ENCODE peak calls at places on chromosomes 11 and 22, in ten cellular contexts. S, R, V, Y, U, J, D, X, G and K are unnamed samples. For H3K9me3, the result is how much of the 10 kb centered on the place peaks cover.

GRCh38 chr22:37254206-37254866 is 10.3 kb upstream of the RAC2 start:
- DNase-seq in G (peak), R (no peak), V (peak), S (no peak), J (no peak), D (no peak), U (no peak), X (no peak), Y (no peak), K (no peak)

GRCh38 chr11:1834791-1835670 is at the start of gene SYT8:
- DNase-seq in S (peak), D (no peak), J (peak), V (no peak), X (no peak), R (no peak), Y (peak), G (no peak), U (no peak), K (no peak)

GRCh38 chr11:85805387-85805786 is 5.6 kb downstream of the SYTL2 start:
- DNase-seq in X (no peak), J (no peak), R (no peak), Y (no peak), D (no peak), U (no peak), S (no peak), V (no peak), G (no peak), K (no peak)

GRCh38 chr11:114832532-114833125 is 154.3 kb downstream of the NXPE2 start:
- DNase-seq in G (no peak), U (no peak), J (no peak), V (peak), D (no peak), Y (no peak), S (no peak), R (no peak), X (no peak), K (no peak)

GRCh38 chr11:86047275-86047991 is 21.5 kb downstream of the PICALM start:
- DNase-seq in U (no peak), S (no peak), D (no peak), J (no peak), V (peak), X (no peak), G (no peak), Y (no peak), R (no peak), K (no peak)

GRCh38 chr11:126231725-126232459 is 20.3 kb downstream of the FAM118B start:
- DNase-seq in V (no peak), U (no peak), X (no peak), G (no peak), Y (no peak), S (no peak), R (no peak), D (no peak), J (no peak), K (no peak)

GRCh38 chr11:129377739-129378138 is 2.1 kb downstream of the BARX2 start:
- DNase-seq in S (no peak), D (no peak), J (no peak), V (no peak), U (no peak), R (no peak), G (no peak), Y (no peak), X (no peak), K (no peak)

GRCh38 chr11:907668-908067 is 2.9 kb downstream of the CHID1 start:
- DNase-seq in U (no peak), D (peak), X (no peak), R (no peak), Y (no peak), V (no peak), J (no peak), G (no peak), S (no peak), K (no peak)

GRCh38 chr22:24432059-24432853 is 4.9 kb downstream of the ADORA2A start:
- DNase-seq in S (peak), Y (peak), R (peak), G (no peak), U (peak), V (no peak), D (no peak), X (peak), J (peak), K (peak)

GRCh38 chr22:47324435-47324990 is 562.1 kb downstream of the TBC1D22A start:
- DNase-seq in D (no peak), J (no peak), S (no peak), G (no peak), U (no peak), Y (no peak), R (no peak), V (peak), X (no peak), K (no peak)

GRCh38 chr22:47327241-47327640 is 564.8 kb downstream of the TBC1D22A start:
- DNase-seq in V (no peak), Y (no peak), U (no peak), J (no peak), R (no peak), X (no peak), S (no peak), G (no peak), D (no peak), K (no peak)

GRCh38 chr22:47323518-47323917 is 561.1 kb downstream of the TBC1D22A start:
- DNase-seq in D (no peak), X (no peak), U (no peak), R (no peak), J (no peak), G (no peak), S (no peak), Y (no peak), V (no peak), K (no peak)

GRCh38 chr22:47322854-47323253 is 560.4 kb downstream of the TBC1D22A start:
- DNase-seq in V (peak), D (no peak), J (no peak), U (no peak), X (no peak), Y (no peak), S (no peak), G (no peak), R (no peak), K (no peak)

DNA sequence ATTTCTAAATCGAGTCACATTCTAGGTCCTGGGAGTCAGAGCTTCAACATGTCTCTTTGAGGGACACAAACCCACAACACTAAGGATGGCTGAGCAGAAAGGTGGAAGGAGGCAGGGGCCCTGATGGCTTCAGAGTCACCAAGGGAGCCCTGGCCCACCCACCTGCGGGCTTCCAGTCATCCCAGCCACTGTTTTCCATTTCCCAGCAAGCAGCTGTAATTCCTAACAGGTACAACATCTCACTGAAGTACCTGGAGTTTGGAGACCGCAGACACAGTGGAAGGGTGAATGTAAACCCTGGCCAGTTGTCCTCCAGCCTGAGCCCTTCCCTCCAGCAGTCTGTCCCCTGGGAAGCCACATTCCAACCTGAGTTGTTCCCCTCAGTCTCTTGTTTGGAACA is 562.8 kb downstream of the TBC1D22A start:
- DNase-seq in S (no peak), U (no peak), Y (no peak), V (no peak), G (no peak), R (no peak), D (no peak), X (no peak), J (no peak), K (no peak)
- H3K9me3 ChIP-seq in S (under half), U (under half), Y (under half), V (under half), G (under half), R (under half), D (under half), X (under half), J (under half), K (under half)

DNA sequence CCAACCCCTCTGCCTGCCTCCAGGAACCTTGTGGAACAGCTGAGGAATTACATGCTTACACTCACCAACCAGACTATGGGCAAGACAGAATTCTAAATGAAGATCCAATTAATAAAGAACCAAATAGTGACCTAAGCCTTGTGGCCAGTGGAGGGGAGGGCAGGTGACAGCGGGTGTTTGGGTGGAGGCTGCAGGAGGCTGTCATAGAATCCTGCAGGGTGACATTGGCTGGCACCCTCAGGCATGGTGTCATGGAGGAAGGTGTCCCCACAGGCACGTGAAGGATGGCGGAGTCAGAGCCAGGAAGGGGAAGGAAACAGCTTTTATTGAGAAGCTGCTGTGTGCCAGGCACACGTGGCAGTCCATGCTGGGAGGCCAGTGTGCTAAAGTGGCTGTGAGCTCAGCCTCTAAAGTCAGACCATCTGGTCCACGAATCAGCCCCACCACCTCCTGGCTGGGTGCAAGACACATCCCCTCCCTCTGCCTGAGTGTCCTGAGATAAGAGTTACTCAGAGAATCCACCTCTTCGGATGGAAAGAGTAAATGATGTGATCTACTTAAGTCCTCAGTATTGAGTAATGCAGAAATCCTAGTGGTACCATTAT is 8.7 kb downstream of the MYO18B start:
- DNase-seq in Y (no peak), R (no peak), J (no peak), X (no peak), U (peak), V (no peak), S (no peak), D (no peak), G (no peak), K (no peak)
- TF ChIP-seq EP300 in Y (no peak), R (no peak), J (no peak), X (no peak), U (no peak), V (no peak), S (no peak), D (no peak), G (no peak), K (no peak)

GRCh38 chr11:91755526-91755925 is 469.1 kb upstream of the FAT3 start:
- DNase-seq in D (no peak), V (no peak), Y (no peak), J (no peak), X (no peak), U (no peak), G (no peak), R (no peak), S (no peak), K (no peak)
- H3K9me3 ChIP-seq in D (under half), V (under half), Y (under half), J (under half), X (under half), U (under half), G (under half), R (under half), S (under half), K (under half)

GRCh38 chr11:13009921-13010736 is 1.0 kb downstream of the RASSF10 start:
- DNase-seq in X (peak), V (peak), G (peak), R (no peak), Y (no peak), D (no peak), J (no peak), S (peak), U (no peak), K (no peak)
- TF ChIP-seq EP300 in X (no peak), V (no peak), G (no peak), R (no peak), Y (no peak), D (no peak), J (no peak), S (no peak), U (no peak), K (no peak)

DNA sequence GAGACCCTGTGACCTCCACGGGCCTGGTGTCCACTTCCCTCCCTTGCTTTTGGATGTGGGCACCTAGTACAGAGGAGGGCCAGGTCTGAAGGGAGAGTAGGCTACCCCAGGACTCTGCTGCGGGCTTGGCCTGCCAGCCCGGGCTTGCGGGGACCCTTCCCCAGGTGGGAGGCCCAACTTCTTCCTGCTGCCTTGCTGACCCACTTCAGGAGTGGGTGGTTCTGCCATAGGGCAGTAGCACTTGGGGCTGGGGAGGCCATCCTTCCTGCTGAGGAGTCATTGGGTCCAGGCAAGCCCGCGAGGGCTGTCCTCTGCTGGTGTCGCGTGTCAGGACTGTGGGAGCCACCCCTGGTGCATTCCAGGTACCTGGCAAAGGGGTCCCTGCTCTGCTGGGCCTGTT is 1250.0 kb downstream of the BRD1 start:
- DNase-seq in X (no peak), Y (no peak), V (no peak), J (no peak), S (no peak), U (no peak), D (no peak), R (no peak), G (no peak), K (no peak)
- H3K9me3 ChIP-seq in X (under half), Y (under half), V (under half), J (under half), S (under half), U (under half), D (under half), R (under half), G (under half), K (under half)

GRCh38 chr11:27420722-27421572 is 51.6 kb downstream of the LGR4 start:
- DNase-seq in X (no peak), R (no peak), V (no peak), J (no peak), D (no peak), U (peak), G (no peak), S (no peak), Y (no peak), K (no peak)
- TF ChIP-seq EP300 in X (no peak), R (no peak), V (no peak), J (no peak), D (no peak), U (peak), G (no peak), S (no peak), Y (no peak), K (no peak)

DNA sequence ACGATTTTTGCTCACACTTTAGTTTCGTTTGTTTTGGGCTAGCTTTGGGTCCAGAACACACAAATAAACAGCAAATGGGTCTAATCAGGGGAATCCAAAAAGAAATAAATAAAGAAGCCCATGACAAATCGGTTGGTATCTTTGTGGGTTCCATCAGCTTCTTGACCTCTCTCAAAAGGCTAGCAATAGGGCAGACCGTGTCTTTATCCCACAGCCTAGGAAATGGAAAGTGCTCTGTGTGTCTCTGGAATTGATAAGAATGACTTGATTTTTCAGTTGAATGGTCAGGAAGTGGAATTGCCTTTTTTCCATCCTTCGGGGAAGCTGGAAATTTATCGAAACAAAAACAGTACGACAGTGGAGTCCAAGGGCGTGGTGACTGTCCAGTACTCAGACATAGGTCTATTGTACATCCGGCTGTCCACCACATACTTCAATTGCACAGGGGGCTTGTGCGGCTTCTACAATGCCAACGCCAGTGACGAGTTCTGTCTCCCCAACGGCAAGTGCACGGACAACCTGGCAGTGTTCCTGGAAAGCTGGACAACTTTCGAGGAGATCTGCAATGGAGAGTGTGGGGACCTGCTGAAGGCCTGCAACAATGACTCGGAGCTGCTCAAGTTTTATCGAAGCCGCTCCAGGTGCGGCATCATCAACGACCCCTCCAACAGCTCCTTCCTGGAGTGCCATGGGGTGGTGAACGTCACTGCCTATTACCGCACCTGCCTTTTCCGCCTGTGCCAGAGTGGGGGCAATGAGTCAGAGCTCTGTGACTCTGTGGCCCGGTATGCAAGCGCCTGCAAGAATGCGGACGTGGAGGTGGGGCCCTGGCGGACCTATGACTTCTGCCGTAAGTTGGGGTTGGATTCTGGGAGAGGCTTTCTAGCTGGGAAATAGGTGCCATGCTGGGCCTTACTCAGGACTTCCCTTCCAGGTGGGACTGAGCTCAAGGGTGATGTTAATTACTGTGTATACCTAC is 28.6 kb downstream of the TECTA start:
- DNase-seq in R (no peak), Y (no peak), G (no peak), X (no peak), V (no peak), U (no peak), J (no peak), D (no peak), S (no peak), K (no peak)
- H3K9me3 ChIP-seq in R (under half), Y (under half), G (under half), X (under half), V (under half), U (under half), J (under half), D (under half), S (under half), K (under half)

GRCh38 chr22:44086759-44087158 is 62.7 kb downstream of the PARVB start:
- DNase-seq in S (no peak), X (no peak), J (no peak), V (no peak), R (no peak), D (no peak), Y (peak), G (no peak), U (no peak), K (no peak)

GRCh38 chr22:44091021-44091721 is 67.1 kb downstream of the PARVB start:
- DNase-seq in R (no peak), Y (no peak), V (no peak), S (no peak), U (no peak), G (peak), X (no peak), J (no peak), D (no peak), K (peak)

GRCh38 chr22:44090571-44090905 is 66.4 kb downstream of the PARVB start:
- DNase-seq in Y (no peak), D (no peak), U (no peak), X (no peak), G (no peak), R (no peak), V (no peak), S (no peak), J (no peak), K (peak)

GRCh38 chr22:44089717-44090570 is 65.8 kb downstream of the PARVB start:
- DNase-seq in Y (no peak), X (no peak), V (no peak), D (no peak), R (no peak), J (no peak), U (no peak), G (no peak), S (no peak), K (peak)

DNA sequence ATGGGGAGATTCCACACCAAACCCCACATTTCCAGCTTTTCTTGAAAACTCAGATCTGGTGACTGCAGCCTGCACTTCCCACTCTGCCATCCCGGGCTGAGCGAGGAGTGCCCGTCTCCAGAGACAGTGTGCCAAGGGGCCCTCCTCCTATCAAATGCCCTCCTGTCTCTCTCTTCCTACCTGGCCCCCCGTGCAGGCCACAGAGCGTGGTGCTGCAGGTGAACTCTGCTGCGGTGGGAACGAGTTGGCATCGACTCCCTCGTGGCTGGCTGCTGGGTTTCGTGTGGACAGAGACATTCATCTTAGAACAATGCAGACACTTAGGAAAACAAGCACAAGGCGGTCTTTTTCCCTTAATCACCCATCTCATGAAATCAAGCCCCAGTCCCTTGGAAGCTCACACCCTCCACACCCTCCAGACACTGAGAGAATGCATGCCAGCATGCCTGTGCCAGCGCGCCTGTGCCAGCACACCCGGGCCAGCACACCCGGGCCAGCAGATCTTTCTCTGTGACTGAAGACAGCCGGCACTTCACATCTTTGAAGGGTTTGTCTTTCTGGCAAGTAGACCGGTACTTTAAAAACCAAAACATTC is 65.0 kb downstream of the PARVB start:
- DNase-seq in D (no peak), U (no peak), R (no peak), G (no peak), V (no peak), X (no peak), S (no peak), Y (no peak), J (peak), K (peak)
- TF ChIP-seq EP300 in D (no peak), U (no peak), R (no peak), G (no peak), V (no peak), X (no peak), S (no peak), Y (no peak), J (no peak), K (peak)